ENCODE peak calls at places on chromosome 3, in six cellular contexts. W is right lobe of liver, G is psoas muscle, H is brain microvascular endothelial cell, O is ovary, I is fibroblast of lung. F is an unnamed sample.

GRCh38 chr3:192365571-192365970 is 361.8 kb downstream of the FGF12 start:
- DNase-seq in O (no peak), G (no peak), H (no peak), W (no peak), I (no peak), F (no peak)

GRCh38 chr3:55487376-55488241 is 503 bp upstream of the WNT5A start:
- DNase-seq in W (peak; percentile 65), I (peak; percentile 83), H (peak; percentile 64), G (peak; percentile 28), O (peak; percentile 58), F (peak; percentile 84)

GRCh38 chr3:146160233-146160963 is 586 bp downstream of the PLOD2 start:
- DNase-seq in I (peak; percentile 87), G (peak; percentile 40), O (peak; percentile 78), W (peak; percentile 66), H (peak; percentile 64), F (peak; percentile 72)

GRCh38 chr3:29171583-29171990 is 109.3 kb upstream of the RBMS3 start:
- DNase-seq in I (no peak), H (peak; percentile 44), W (no peak), G (no peak), O (no peak), F (no peak)

GRCh38 chr3:123564056-123564455 is 20.8 kb downstream of the HACD2 start:
- DNase-seq in I (no peak), O (no peak), G (no peak), W (no peak), H (no peak), F (no peak)

GRCh38 chr3:194367992-194368841 is 1.3 kb downstream of the LRRC15 start:
- DNase-seq in W (no peak), G (no peak), H (no peak), O (no peak), I (peak; percentile 57), F (peak; percentile 88)

GRCh38 chr3:60708191-60708975 is 542.9 kb downstream of the FHIT start:
- DNase-seq in W (no peak), O (no peak), I (peak; percentile 89), H (peak; percentile 82), G (no peak), F (peak; percentile 71)

GRCh38 chr3:128433630-128434185 is 33.0 kb downstream of the DNAJB8 start:
- DNase-seq in O (no peak), H (no peak), I (no peak), W (no peak), G (no peak), F (no peak)

GRCh38 chr3:73192036-73192738 is 130.7 kb downstream of the EBLN2 start:
- DNase-seq in W (no peak), H (no peak), I (no peak), G (no peak), O (no peak), F (no peak)

GRCh38 chr3:13088020-13089006 is 15.1 kb upstream of the IQSEC1 start:
- DNase-seq in H (no peak), G (no peak), W (no peak), O (no peak), I (no peak), F (no peak)

GRCh38 chr3:39449796-39450195 is 17.7 kb upstream of the MOBP start:
- DNase-seq in O (no peak), I (no peak), W (no peak), H (no peak), G (no peak), F (no peak)

GRCh38 chr3:62131620-62132019 is 241.7 kb downstream of the FEZF2 start:
- DNase-seq in I (no peak), G (no peak), H (no peak), W (no peak), O (no peak), F (peak; percentile 10)

GRCh38 chr3:121998588-121999473 is 23.2 kb downstream of the ILDR1 start:
- DNase-seq in G (no peak), W (no peak), H (no peak), I (no peak), O (no peak), F (no peak)

GRCh38 chr3:133535971-133536634 is 37.4 kb upstream of the CDV3 start:
- DNase-seq in O (no peak), I (peak; percentile 92), W (peak; percentile 81), H (peak; percentile 83), G (no peak), F (peak; percentile 89)

GRCh38 chr3:186241910-186242821 is 119.9 kb downstream of the DGKG start:
- DNase-seq in O (peak; percentile 35), G (peak; percentile 72), W (peak; percentile 77), I (peak; percentile 73), H (peak; percentile 90), F (peak; percentile 36)

GRCh38 chr3:49634736-49635135 is 39.4 kb upstream of the APEH start:
- DNase-seq in H (no peak), G (no peak), O (no peak), I (no peak), W (no peak), F (no peak)

GRCh38 chr3:133294253-133294652 is 105.6 kb upstream of the BFSP2 start:
- DNase-seq in O (no peak), I (peak; percentile 36), W (no peak), G (no peak), H (peak; percentile 25), F (no peak)

GRCh38 chr3:55662683-55663082 is 175.6 kb upstream of the WNT5A start:
- DNase-seq in I (peak; percentile 81), H (peak; percentile 45), G (no peak), O (no peak), W (no peak), F (peak; percentile 56)

GRCh38 chr3:161700998-161701397 is 204.4 kb downstream of the OTOL1 start:
- DNase-seq in G (no peak), H (no peak), O (no peak), W (no peak), I (no peak), F (no peak)

GRCh38 chr3:196287066-196287404 is 491 bp downstream of the PCYT1A start:
- DNase-seq in I (peak; percentile 29), O (no peak), H (no peak), W (no peak), G (no peak), F (peak; percentile 25)

GRCh38 chr3:37922721-37923575 is 61.3 kb downstream of the CTDSPL start:
- DNase-seq in O (no peak), H (no peak), I (peak; percentile 62), W (no peak), G (peak; percentile 36), F (peak; percentile 78)

GRCh38 chr3:75188937-75189336 is 475.2 kb upstream of the FRG2C start:
- DNase-seq in O (no peak), I (no peak), W (no peak), G (no peak), H (no peak), F (no peak)
- TF ChIP-seq CTCF in O (no peak), I (no peak), W (no peak), G (no peak), H (no peak), F (no peak)

DNA sequence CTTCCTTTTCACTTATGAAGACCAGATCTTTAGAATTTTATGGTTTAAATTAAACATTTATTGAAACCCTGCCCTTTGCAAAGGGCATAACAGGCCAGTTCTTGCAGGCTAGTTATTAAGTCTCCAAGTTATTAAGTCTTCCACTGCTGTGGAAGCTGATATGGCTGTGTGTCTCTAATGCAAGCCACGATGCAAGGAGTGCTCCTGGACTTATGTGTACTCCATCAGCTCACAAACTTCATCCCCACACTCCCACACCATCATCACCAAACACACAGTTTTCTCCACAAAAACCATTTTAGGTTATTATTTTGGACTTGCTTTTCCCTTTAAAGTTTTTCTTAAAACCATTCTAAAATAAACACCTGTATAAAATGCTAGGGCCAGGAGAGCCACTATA is 62.4 kb downstream of the ZIC4 start:
- DNase-seq in I (no peak), O (no peak), W (no peak), H (no peak), G (no peak), F (no peak)
- H3K4me3 ChIP-seq in I (no peak overlapping the region), O (no peak overlapping the region), W (no peak overlapping the region), H (no peak overlapping the region), G (no peak overlapping the region), F (no peak overlapping the region)

GRCh38 chr3:108324177-108324576 is 27.8 kb downstream of the HHLA2 start:
- DNase-seq in H (no peak), G (no peak), O (no peak), W (no peak), I (no peak), F (no peak)

GRCh38 chr3:108327168-108327567 is 30.8 kb downstream of the HHLA2 start:
- DNase-seq in H (no peak), W (no peak), G (no peak), O (no peak), I (no peak), F (no peak)

GRCh38 chr3:108319428-108320053 is 23.2 kb downstream of the HHLA2 start:
- DNase-seq in H (no peak), O (no peak), W (no peak), I (no peak), G (no peak), F (peak; percentile 47)

GRCh38 chr3:108320746-108321350 is 24.5 kb downstream of the HHLA2 start:
- DNase-seq in O (no peak), G (no peak), H (no peak), W (no peak), I (no peak), F (no peak)

DNA sequence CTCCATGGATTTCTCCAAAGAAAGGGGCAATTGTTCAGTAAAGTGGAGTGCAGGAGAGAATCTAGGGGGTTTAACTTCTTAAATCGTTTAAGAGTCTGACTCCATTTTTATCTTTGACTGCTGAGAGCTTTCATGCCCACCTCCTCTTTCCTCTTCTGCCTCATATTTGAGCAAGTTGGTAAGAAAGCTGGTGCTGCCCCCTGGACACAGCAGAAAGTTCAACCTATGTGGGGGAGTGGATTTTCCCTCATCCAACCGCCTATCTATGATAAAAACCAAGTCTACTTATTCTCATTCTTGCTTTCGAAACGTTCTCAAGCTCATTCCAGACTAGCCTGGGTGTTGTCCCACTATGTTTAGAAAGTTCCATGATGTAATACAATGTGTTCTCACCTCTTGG is 26.0 kb downstream of the HHLA2 start:
- DNase-seq in I (no peak), G (no peak), O (no peak), W (no peak), H (no peak), F (no peak)
- TF ChIP-seq CTCF in I (peak; percentile 6), G (no peak), O (no peak), W (no peak), H (peak; percentile 18), F (no peak)

GRCh38 chr3:66470956-66471686 is 29.7 kb downstream of the LRIG1 start:
- DNase-seq in O (no peak), G (no peak), I (no peak), H (no peak), W (no peak), F (no peak)

GRCh38 chr3:66473637-66474036 is 27.2 kb downstream of the LRIG1 start:
- DNase-seq in H (peak; percentile 91), W (no peak), I (peak; percentile 95), G (no peak), O (no peak), F (peak; percentile 42)

GRCh38 chr3:66475386-66476020 is 25.3 kb downstream of the LRIG1 start:
- DNase-seq in W (no peak), H (no peak), G (no peak), O (no peak), I (no peak), F (no peak)

GRCh38 chr3:66472313-66473134 is 28.3 kb downstream of the LRIG1 start:
- DNase-seq in W (no peak), H (peak; percentile 72), G (no peak), I (peak; percentile 90), O (no peak), F (peak; percentile 64)

DNA sequence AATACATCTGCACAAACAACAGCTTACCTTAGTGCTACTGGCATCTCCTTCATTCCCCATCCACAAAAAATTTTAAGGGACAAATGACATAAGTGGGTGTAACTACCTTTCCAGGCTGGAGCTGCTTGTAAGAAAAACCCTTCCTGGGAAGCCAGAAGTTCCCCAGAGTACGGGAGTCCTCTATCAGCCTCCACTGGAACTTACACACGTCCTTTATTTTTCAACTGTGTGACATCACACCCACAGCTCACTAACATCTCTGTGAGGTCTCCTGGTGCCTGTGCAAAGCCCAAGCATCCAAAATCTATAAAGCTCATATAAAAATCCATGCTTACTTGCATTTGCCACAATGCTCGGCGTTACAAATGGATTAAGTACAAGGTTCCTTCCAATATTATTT is 27.6 kb downstream of the LRIG1 start:
- DNase-seq in I (peak; percentile 59), G (no peak), H (no peak), O (no peak), W (no peak), F (peak; percentile 25)
- H3K4me3 ChIP-seq in I (no peak overlapping the region), G (peak overlapping the region; percentile 2), H (no peak overlapping the region), O (no peak overlapping the region), W (no peak overlapping the region), F (peak overlapping the region; percentile 3)

F was measured in AG10803.